ENCODE peak calls at places on chromosomes 6 and 20, in eight cellular contexts. One of them, this sample, is unnamed.

GRCh38 chr20:50654899-50655298 is 36.4 kb downstream of the RIPOR3 start:
- DNase-seq in glomerular endothelial cell: no peak
- DNase-seq in NCI-H1417: no peak
- DNase-seq in caudate nucleus: no peak
- DNase-seq in activated naive CD4-positive, alpha-beta T cell treated with Interleukin-2 at 50 U/mL for 16 hours: no peak
- DNase-seq in stimulated activated CD4-positive, alpha-beta T cell treated with anti-CD3 and anti-CD28 coated beads, Interleukin-1b, Interleukin-23, amount 100 ng/mL, for 4 hours: no peak
- DNase-seq in brain microvascular endothelial cell: no peak
- DNase-seq in GM12891: no peak
- DNase-seq in this sample: no peak

GRCh38 chr6:118468682-118469465 is 79.2 kb upstream of the PLN start:
- DNase-seq in glomerular endothelial cell: peak
- DNase-seq in NCI-H1417: peak
- DNase-seq in caudate nucleus: no peak
- DNase-seq in activated naive CD4-positive, alpha-beta T cell treated with Interleukin-2 at 50 U/mL for 16 hours: no peak
- DNase-seq in stimulated activated CD4-positive, alpha-beta T cell treated with anti-CD3 and anti-CD28 coated beads, Interleukin-1b, Interleukin-23, amount 100 ng/mL, for 4 hours: no peak
- DNase-seq in brain microvascular endothelial cell: peak
- DNase-seq in GM12891: no peak
- DNase-seq in this sample: peak

GRCh38 chr6:57127763-57128162 is 37.8 kb downstream of the ZNF451 start:
- DNase-seq in glomerular endothelial cell: no peak
- DNase-seq in NCI-H1417: peak
- DNase-seq in caudate nucleus: no peak
- DNase-seq in activated naive CD4-positive, alpha-beta T cell treated with Interleukin-2 at 50 U/mL for 16 hours: no peak
- DNase-seq in stimulated activated CD4-positive, alpha-beta T cell treated with anti-CD3 and anti-CD28 coated beads, Interleukin-1b, Interleukin-23, amount 100 ng/mL, for 4 hours: no peak
- DNase-seq in brain microvascular endothelial cell: no peak
- DNase-seq in GM12891: no peak
- DNase-seq in this sample: no peak

GRCh38 chr6:36427781-36428345 is 14.8 kb downstream of the PXT1 start:
- DNase-seq in glomerular endothelial cell: no peak
- DNase-seq in NCI-H1417: no peak
- DNase-seq in caudate nucleus: no peak
- DNase-seq in activated naive CD4-positive, alpha-beta T cell treated with Interleukin-2 at 50 U/mL for 16 hours: no peak
- DNase-seq in stimulated activated CD4-positive, alpha-beta T cell treated with anti-CD3 and anti-CD28 coated beads, Interleukin-1b, Interleukin-23, amount 100 ng/mL, for 4 hours: no peak
- DNase-seq in brain microvascular endothelial cell: peak
- DNase-seq in GM12891: no peak
- DNase-seq in this sample: no peak

GRCh38 chr20:63116412-63117106 is 99.4 kb downstream of the YTHDF1 start:
- DNase-seq in glomerular endothelial cell: no peak
- DNase-seq in NCI-H1417: no peak
- DNase-seq in caudate nucleus: no peak
- DNase-seq in activated naive CD4-positive, alpha-beta T cell treated with Interleukin-2 at 50 U/mL for 16 hours: no peak
- DNase-seq in stimulated activated CD4-positive, alpha-beta T cell treated with anti-CD3 and anti-CD28 coated beads, Interleukin-1b, Interleukin-23, amount 100 ng/mL, for 4 hours: no peak
- DNase-seq in brain microvascular endothelial cell: no peak
- DNase-seq in GM12891: no peak
- DNase-seq in this sample: no peak

GRCh38 chr20:6122111-6122872 is 538 bp downstream of the FERMT1 start:
- DNase-seq in glomerular endothelial cell: no peak
- DNase-seq in NCI-H1417: peak
- DNase-seq in caudate nucleus: no peak
- DNase-seq in activated naive CD4-positive, alpha-beta T cell treated with Interleukin-2 at 50 U/mL for 16 hours: no peak
- DNase-seq in stimulated activated CD4-positive, alpha-beta T cell treated with anti-CD3 and anti-CD28 coated beads, Interleukin-1b, Interleukin-23, amount 100 ng/mL, for 4 hours: no peak
- DNase-seq in brain microvascular endothelial cell: peak
- DNase-seq in GM12891: no peak
- DNase-seq in this sample: no peak

GRCh38 chr6:38262041-38262440 is 377.7 kb downstream of the BTBD9 start:
- DNase-seq in glomerular endothelial cell: peak
- DNase-seq in NCI-H1417: no peak
- DNase-seq in caudate nucleus: no peak
- DNase-seq in activated naive CD4-positive, alpha-beta T cell treated with Interleukin-2 at 50 U/mL for 16 hours: no peak
- DNase-seq in stimulated activated CD4-positive, alpha-beta T cell treated with anti-CD3 and anti-CD28 coated beads, Interleukin-1b, Interleukin-23, amount 100 ng/mL, for 4 hours: no peak
- DNase-seq in brain microvascular endothelial cell: peak
- DNase-seq in GM12891: no peak
- DNase-seq in this sample: no peak

GRCh38 chr20:20367681-20368413 is at the start of gene INSM1:
- DNase-seq in glomerular endothelial cell: no peak
- DNase-seq in NCI-H1417: peak
- DNase-seq in caudate nucleus: no peak
- DNase-seq in activated naive CD4-positive, alpha-beta T cell treated with Interleukin-2 at 50 U/mL for 16 hours: no peak
- DNase-seq in stimulated activated CD4-positive, alpha-beta T cell treated with anti-CD3 and anti-CD28 coated beads, Interleukin-1b, Interleukin-23, amount 100 ng/mL, for 4 hours: no peak
- DNase-seq in brain microvascular endothelial cell: no peak
- DNase-seq in GM12891: peak
- DNase-seq in this sample: peak

GRCh38 chr6:18425218-18425617 is 38.1 kb downstream of the RNF144B start:
- DNase-seq in glomerular endothelial cell: no peak
- DNase-seq in NCI-H1417: peak
- DNase-seq in caudate nucleus: no peak
- DNase-seq in activated naive CD4-positive, alpha-beta T cell treated with Interleukin-2 at 50 U/mL for 16 hours: no peak
- DNase-seq in stimulated activated CD4-positive, alpha-beta T cell treated with anti-CD3 and anti-CD28 coated beads, Interleukin-1b, Interleukin-23, amount 100 ng/mL, for 4 hours: no peak
- DNase-seq in brain microvascular endothelial cell: no peak
- DNase-seq in GM12891: no peak
- DNase-seq in this sample: no peak

GRCh38 chr6:76697585-76697984 is 625.1 kb upstream of the IMPG1 start:
- DNase-seq in glomerular endothelial cell: no peak
- DNase-seq in NCI-H1417: peak
- DNase-seq in caudate nucleus: no peak
- DNase-seq in activated naive CD4-positive, alpha-beta T cell treated with Interleukin-2 at 50 U/mL for 16 hours: no peak
- DNase-seq in stimulated activated CD4-positive, alpha-beta T cell treated with anti-CD3 and anti-CD28 coated beads, Interleukin-1b, Interleukin-23, amount 100 ng/mL, for 4 hours: no peak
- DNase-seq in brain microvascular endothelial cell: peak
- DNase-seq in GM12891: no peak
- DNase-seq in this sample: no peak

GRCh38 chr6:22357724-22358189 is 60.9 kb upstream of the PRL start:
- DNase-seq in glomerular endothelial cell: no peak
- DNase-seq in NCI-H1417: no peak
- DNase-seq in caudate nucleus: no peak
- DNase-seq in activated naive CD4-positive, alpha-beta T cell treated with Interleukin-2 at 50 U/mL for 16 hours: no peak
- DNase-seq in stimulated activated CD4-positive, alpha-beta T cell treated with anti-CD3 and anti-CD28 coated beads, Interleukin-1b, Interleukin-23, amount 100 ng/mL, for 4 hours: no peak
- DNase-seq in brain microvascular endothelial cell: no peak
- DNase-seq in GM12891: no peak
- DNase-seq in this sample: no peak

GRCh38 chr6:68876792-68877493 is 241.9 kb downstream of the ADGRB3 start:
- DNase-seq in glomerular endothelial cell: peak
- DNase-seq in NCI-H1417: peak
- DNase-seq in caudate nucleus: no peak
- DNase-seq in activated naive CD4-positive, alpha-beta T cell treated with Interleukin-2 at 50 U/mL for 16 hours: no peak
- DNase-seq in stimulated activated CD4-positive, alpha-beta T cell treated with anti-CD3 and anti-CD28 coated beads, Interleukin-1b, Interleukin-23, amount 100 ng/mL, for 4 hours: no peak
- DNase-seq in brain microvascular endothelial cell: no peak
- DNase-seq in GM12891: no peak
- DNase-seq in this sample: no peak

GRCh38 chr6:13397359-13398080 is 69.2 kb upstream of the TBC1D7 start:
- DNase-seq in glomerular endothelial cell: no peak
- DNase-seq in NCI-H1417: no peak
- DNase-seq in caudate nucleus: no peak
- DNase-seq in activated naive CD4-positive, alpha-beta T cell treated with Interleukin-2 at 50 U/mL for 16 hours: no peak
- DNase-seq in stimulated activated CD4-positive, alpha-beta T cell treated with anti-CD3 and anti-CD28 coated beads, Interleukin-1b, Interleukin-23, amount 100 ng/mL, for 4 hours: no peak
- DNase-seq in brain microvascular endothelial cell: no peak
- DNase-seq in GM12891: peak
- DNase-seq in this sample: no peak

GRCh38 chr6:11064836-11065235 is 20.7 kb upstream of the ELOVL2 start:
- DNase-seq in glomerular endothelial cell: no peak
- DNase-seq in NCI-H1417: no peak
- DNase-seq in caudate nucleus: no peak
- DNase-seq in activated naive CD4-positive, alpha-beta T cell treated with Interleukin-2 at 50 U/mL for 16 hours: no peak
- DNase-seq in stimulated activated CD4-positive, alpha-beta T cell treated with anti-CD3 and anti-CD28 coated beads, Interleukin-1b, Interleukin-23, amount 100 ng/mL, for 4 hours: no peak
- DNase-seq in brain microvascular endothelial cell: no peak
- DNase-seq in GM12891: no peak
- DNase-seq in this sample: no peak

GRCh38 chr6:132867055-132867454 is 52.7 kb downstream of the RPS12 start:
- DNase-seq in glomerular endothelial cell: no peak
- DNase-seq in NCI-H1417: no peak
- DNase-seq in caudate nucleus: no peak
- DNase-seq in activated naive CD4-positive, alpha-beta T cell treated with Interleukin-2 at 50 U/mL for 16 hours: no peak
- DNase-seq in stimulated activated CD4-positive, alpha-beta T cell treated with anti-CD3 and anti-CD28 coated beads, Interleukin-1b, Interleukin-23, amount 100 ng/mL, for 4 hours: no peak
- DNase-seq in brain microvascular endothelial cell: no peak
- DNase-seq in GM12891: no peak
- DNase-seq in this sample: no peak

GRCh38 chr20:56437196-56437960 is 25.3 kb downstream of the CASS4 start:
- DNase-seq in glomerular endothelial cell: no peak
- DNase-seq in NCI-H1417: no peak
- DNase-seq in caudate nucleus: no peak
- DNase-seq in activated naive CD4-positive, alpha-beta T cell treated with Interleukin-2 at 50 U/mL for 16 hours: no peak
- DNase-seq in stimulated activated CD4-positive, alpha-beta T cell treated with anti-CD3 and anti-CD28 coated beads, Interleukin-1b, Interleukin-23, amount 100 ng/mL, for 4 hours: no peak
- DNase-seq in brain microvascular endothelial cell: no peak
- DNase-seq in GM12891: no peak
- DNase-seq in this sample: no peak

GRCh38 chr6:112833546-112834215 is 486.6 kb downstream of the RFPL4B start:
- DNase-seq in glomerular endothelial cell: no peak
- DNase-seq in NCI-H1417: no peak
- DNase-seq in caudate nucleus: no peak
- DNase-seq in activated naive CD4-positive, alpha-beta T cell treated with Interleukin-2 at 50 U/mL for 16 hours: no peak
- DNase-seq in stimulated activated CD4-positive, alpha-beta T cell treated with anti-CD3 and anti-CD28 coated beads, Interleukin-1b, Interleukin-23, amount 100 ng/mL, for 4 hours: no peak
- DNase-seq in brain microvascular endothelial cell: no peak
- DNase-seq in GM12891: no peak
- DNase-seq in this sample: no peak

GRCh38 chr6:4103929-4104328 is 25.0 kb upstream of the FAM217A start:
- DNase-seq in glomerular endothelial cell: no peak
- DNase-seq in NCI-H1417: no peak
- DNase-seq in caudate nucleus: no peak
- DNase-seq in activated naive CD4-positive, alpha-beta T cell treated with Interleukin-2 at 50 U/mL for 16 hours: no peak
- DNase-seq in stimulated activated CD4-positive, alpha-beta T cell treated with anti-CD3 and anti-CD28 coated beads, Interleukin-1b, Interleukin-23, amount 100 ng/mL, for 4 hours: no peak
- DNase-seq in brain microvascular endothelial cell: no peak
- DNase-seq in GM12891: no peak
- DNase-seq in this sample: no peak

GRCh38 chr6:36727491-36728021 is 29.9 kb downstream of the RAB44 start:
- DNase-seq in glomerular endothelial cell: no peak
- DNase-seq in NCI-H1417: peak
- DNase-seq in caudate nucleus: no peak
- DNase-seq in activated naive CD4-positive, alpha-beta T cell treated with Interleukin-2 at 50 U/mL for 16 hours: no peak
- DNase-seq in stimulated activated CD4-positive, alpha-beta T cell treated with anti-CD3 and anti-CD28 coated beads, Interleukin-1b, Interleukin-23, amount 100 ng/mL, for 4 hours: no peak
- DNase-seq in brain microvascular endothelial cell: peak
- DNase-seq in GM12891: no peak
- DNase-seq in this sample: no peak

GRCh38 chr20:11205769-11206362 is 532.1 kb upstream of the JAG1 start:
- DNase-seq in glomerular endothelial cell: no peak
- DNase-seq in NCI-H1417: no peak
- DNase-seq in caudate nucleus: no peak
- DNase-seq in activated naive CD4-positive, alpha-beta T cell treated with Interleukin-2 at 50 U/mL for 16 hours: no peak
- DNase-seq in stimulated activated CD4-positive, alpha-beta T cell treated with anti-CD3 and anti-CD28 coated beads, Interleukin-1b, Interleukin-23, amount 100 ng/mL, for 4 hours: no peak
- DNase-seq in brain microvascular endothelial cell: no peak
- DNase-seq in GM12891: no peak
- DNase-seq in this sample: no peak

GRCh38 chr6:29301401-29301800 is at the start of gene OR14J1:
- DNase-seq in glomerular endothelial cell: no peak
- DNase-seq in NCI-H1417: no peak
- DNase-seq in caudate nucleus: no peak
- DNase-seq in activated naive CD4-positive, alpha-beta T cell treated with Interleukin-2 at 50 U/mL for 16 hours: no peak
- DNase-seq in stimulated activated CD4-positive, alpha-beta T cell treated with anti-CD3 and anti-CD28 coated beads, Interleukin-1b, Interleukin-23, amount 100 ng/mL, for 4 hours: no peak
- DNase-seq in brain microvascular endothelial cell: no peak
- DNase-seq in GM12891: no peak
- DNase-seq in this sample: no peak

GRCh38 chr20:48632825-48633619 is 194.8 kb downstream of the PREX1 start:
- DNase-seq in glomerular endothelial cell: no peak
- DNase-seq in NCI-H1417: no peak
- DNase-seq in caudate nucleus: no peak
- DNase-seq in activated naive CD4-positive, alpha-beta T cell treated with Interleukin-2 at 50 U/mL for 16 hours: no peak
- DNase-seq in stimulated activated CD4-positive, alpha-beta T cell treated with anti-CD3 and anti-CD28 coated beads, Interleukin-1b, Interleukin-23, amount 100 ng/mL, for 4 hours: no peak
- DNase-seq in brain microvascular endothelial cell: no peak
- DNase-seq in GM12891: no peak
- DNase-seq in this sample: no peak

GRCh38 chr20:46219920-46220319 is 88.4 kb downstream of the CDH22 start:
- DNase-seq in glomerular endothelial cell: no peak
- DNase-seq in NCI-H1417: no peak
- DNase-seq in caudate nucleus: no peak
- DNase-seq in activated naive CD4-positive, alpha-beta T cell treated with Interleukin-2 at 50 U/mL for 16 hours: no peak
- DNase-seq in stimulated activated CD4-positive, alpha-beta T cell treated with anti-CD3 and anti-CD28 coated beads, Interleukin-1b, Interleukin-23, amount 100 ng/mL, for 4 hours: no peak
- DNase-seq in brain microvascular endothelial cell: no peak
- DNase-seq in GM12891: no peak
- DNase-seq in this sample: no peak

GRCh38 chr6:169046483-169047192 is 207.0 kb downstream of the THBS2 start:
- DNase-seq in glomerular endothelial cell: no peak
- DNase-seq in NCI-H1417: no peak
- DNase-seq in caudate nucleus: no peak
- DNase-seq in activated naive CD4-positive, alpha-beta T cell treated with Interleukin-2 at 50 U/mL for 16 hours: no peak
- DNase-seq in stimulated activated CD4-positive, alpha-beta T cell treated with anti-CD3 and anti-CD28 coated beads, Interleukin-1b, Interleukin-23, amount 100 ng/mL, for 4 hours: no peak
- DNase-seq in brain microvascular endothelial cell: peak
- DNase-seq in GM12891: no peak
- DNase-seq in this sample: no peak

GRCh38 chr20:25339608-25340007 is 51.0 kb downstream of the ABHD12 start:
- DNase-seq in glomerular endothelial cell: no peak
- DNase-seq in NCI-H1417: no peak
- DNase-seq in caudate nucleus: no peak
- DNase-seq in activated naive CD4-positive, alpha-beta T cell treated with Interleukin-2 at 50 U/mL for 16 hours: no peak
- DNase-seq in stimulated activated CD4-positive, alpha-beta T cell treated with anti-CD3 and anti-CD28 coated beads, Interleukin-1b, Interleukin-23, amount 100 ng/mL, for 4 hours: no peak
- DNase-seq in brain microvascular endothelial cell: no peak
- DNase-seq in GM12891: no peak
- DNase-seq in this sample: no peak

GRCh38 chr20:44581515-44581914 is 864 bp upstream of the PKIG start:
- DNase-seq in glomerular endothelial cell: no peak
- DNase-seq in NCI-H1417: no peak
- DNase-seq in caudate nucleus: no peak
- DNase-seq in activated naive CD4-positive, alpha-beta T cell treated with Interleukin-2 at 50 U/mL for 16 hours: no peak
- DNase-seq in stimulated activated CD4-positive, alpha-beta T cell treated with anti-CD3 and anti-CD28 coated beads, Interleukin-1b, Interleukin-23, amount 100 ng/mL, for 4 hours: no peak
- DNase-seq in brain microvascular endothelial cell: no peak
- DNase-seq in GM12891: no peak
- DNase-seq in this sample: no peak

GRCh38 chr6:158015188-158015506 is 33.5 kb downstream of the SYNJ2 start:
- DNase-seq in glomerular endothelial cell: no peak
- DNase-seq in NCI-H1417: no peak
- DNase-seq in caudate nucleus: no peak
- DNase-seq in activated naive CD4-positive, alpha-beta T cell treated with Interleukin-2 at 50 U/mL for 16 hours: no peak
- DNase-seq in stimulated activated CD4-positive, alpha-beta T cell treated with anti-CD3 and anti-CD28 coated beads, Interleukin-1b, Interleukin-23, amount 100 ng/mL, for 4 hours: no peak
- DNase-seq in brain microvascular endothelial cell: no peak
- DNase-seq in GM12891: no peak
- DNase-seq in this sample: no peak

GRCh38 chr6:137175157-137175889 is 1.9 kb upstream of the IL22RA2 start:
- DNase-seq in glomerular endothelial cell: no peak
- DNase-seq in NCI-H1417: no peak
- DNase-seq in caudate nucleus: no peak
- DNase-seq in activated naive CD4-positive, alpha-beta T cell treated with Interleukin-2 at 50 U/mL for 16 hours: no peak
- DNase-seq in stimulated activated CD4-positive, alpha-beta T cell treated with anti-CD3 and anti-CD28 coated beads, Interleukin-1b, Interleukin-23, amount 100 ng/mL, for 4 hours: no peak
- DNase-seq in brain microvascular endothelial cell: no peak
- DNase-seq in GM12891: no peak
- DNase-seq in this sample: no peak

GRCh38 chr6:143614270-143614669 is 63.5 kb upstream of the PHACTR2 start:
- DNase-seq in glomerular endothelial cell: no peak
- DNase-seq in NCI-H1417: no peak
- DNase-seq in caudate nucleus: no peak
- DNase-seq in activated naive CD4-positive, alpha-beta T cell treated with Interleukin-2 at 50 U/mL for 16 hours: no peak
- DNase-seq in stimulated activated CD4-positive, alpha-beta T cell treated with anti-CD3 and anti-CD28 coated beads, Interleukin-1b, Interleukin-23, amount 100 ng/mL, for 4 hours: no peak
- DNase-seq in brain microvascular endothelial cell: no peak
- DNase-seq in GM12891: no peak
- DNase-seq in this sample: no peak

GRCh38 chr6:98579941-98580340 is 254.4 kb upstream of the POU3F2 start:
- DNase-seq in glomerular endothelial cell: no peak
- DNase-seq in NCI-H1417: no peak
- DNase-seq in caudate nucleus: no peak
- DNase-seq in activated naive CD4-positive, alpha-beta T cell treated with Interleukin-2 at 50 U/mL for 16 hours: no peak
- DNase-seq in stimulated activated CD4-positive, alpha-beta T cell treated with anti-CD3 and anti-CD28 coated beads, Interleukin-1b, Interleukin-23, amount 100 ng/mL, for 4 hours: no peak
- DNase-seq in brain microvascular endothelial cell: no peak
- DNase-seq in GM12891: no peak
- DNase-seq in this sample: no peak

GRCh38 chr6:42522021-42522420 is 41.8 kb upstream of the UBR2 start:
- DNase-seq in glomerular endothelial cell: no peak
- DNase-seq in NCI-H1417: no peak
- DNase-seq in caudate nucleus: no peak
- DNase-seq in activated naive CD4-positive, alpha-beta T cell treated with Interleukin-2 at 50 U/mL for 16 hours: no peak
- DNase-seq in stimulated activated CD4-positive, alpha-beta T cell treated with anti-CD3 and anti-CD28 coated beads, Interleukin-1b, Interleukin-23, amount 100 ng/mL, for 4 hours: no peak
- DNase-seq in brain microvascular endothelial cell: peak
- DNase-seq in GM12891: no peak
- DNase-seq in this sample: no peak

GRCh38 chr20:51811040-51811351 is 8.7 kb upstream of the SALL4 start:
- DNase-seq in glomerular endothelial cell: no peak
- DNase-seq in NCI-H1417: no peak
- DNase-seq in caudate nucleus: no peak
- DNase-seq in activated naive CD4-positive, alpha-beta T cell treated with Interleukin-2 at 50 U/mL for 16 hours: no peak
- DNase-seq in stimulated activated CD4-positive, alpha-beta T cell treated with anti-CD3 and anti-CD28 coated beads, Interleukin-1b, Interleukin-23, amount 100 ng/mL, for 4 hours: no peak
- DNase-seq in brain microvascular endothelial cell: peak
- DNase-seq in GM12891: no peak
- DNase-seq in this sample: no peak

GRCh38 chr6:120764312-120764711 is 570.0 kb downstream of the TBC1D32 start:
- DNase-seq in glomerular endothelial cell: no peak
- DNase-seq in NCI-H1417: peak
- DNase-seq in caudate nucleus: no peak
- DNase-seq in activated naive CD4-positive, alpha-beta T cell treated with Interleukin-2 at 50 U/mL for 16 hours: no peak
- DNase-seq in stimulated activated CD4-positive, alpha-beta T cell treated with anti-CD3 and anti-CD28 coated beads, Interleukin-1b, Interleukin-23, amount 100 ng/mL, for 4 hours: no peak
- DNase-seq in brain microvascular endothelial cell: no peak
- DNase-seq in GM12891: no peak
- DNase-seq in this sample: no peak

GRCh38 chr20:22861990-22862389 is 173.1 kb upstream of the SSTR4 start:
- DNase-seq in glomerular endothelial cell: no peak
- DNase-seq in NCI-H1417: no peak
- DNase-seq in caudate nucleus: no peak
- DNase-seq in activated naive CD4-positive, alpha-beta T cell treated with Interleukin-2 at 50 U/mL for 16 hours: no peak
- DNase-seq in stimulated activated CD4-positive, alpha-beta T cell treated with anti-CD3 and anti-CD28 coated beads, Interleukin-1b, Interleukin-23, amount 100 ng/mL, for 4 hours: no peak
- DNase-seq in brain microvascular endothelial cell: no peak
- DNase-seq in GM12891: no peak
- DNase-seq in this sample: no peak

This sample was measured in NCI-H1930.